ENCODE peak calls at places on chromosome 9, in five cellular contexts. One of them, this sample, is unnamed.
A peak's percentile ranks its signal among the peaks of the same experiment; 100 is the strongest.

GRCh38 chr9:136718463-136719211 is 6.3 kb downstream of the DIPK1B start:
- DNase-seq in AG04450: no peak
- DNase-seq in body of pancreas: no peak
- DNase-seq in testis: no peak
- DNase-seq in left lung: no peak
- DNase-seq in this sample: no peak

GRCh38 chr9:95373069-95373681 is 55.7 kb upstream of the FANCC start:
- DNase-seq in AG04450: no peak
- DNase-seq in body of pancreas: no peak
- DNase-seq in testis: no peak
- DNase-seq in left lung: no peak
- DNase-seq in this sample: no peak

GRCh38 chr9:107142896-107143603 is 140.0 kb upstream of the RAD23B start:
- DNase-seq in AG04450: no peak
- DNase-seq in body of pancreas: no peak
- DNase-seq in testis: no peak
- DNase-seq in left lung: no peak
- DNase-seq in this sample: no peak

GRCh38 chr9:83537331-83538171 is 650 bp downstream of the FRMD3 start:
- DNase-seq in AG04450: no peak
- DNase-seq in body of pancreas: no peak
- DNase-seq in testis: no peak
- DNase-seq in left lung: peak; percentile 85
- DNase-seq in this sample: no peak

GRCh38 chr9:111621895-111622480 is 9.1 kb upstream of the DNAJC25 start:
- DNase-seq in AG04450: no peak
- DNase-seq in body of pancreas: no peak
- DNase-seq in testis: peak; percentile 56
- DNase-seq in left lung: no peak
- DNase-seq in this sample: peak; percentile 16

GRCh38 chr9:127586537-127586936 is 25.5 kb upstream of the STXBP1 start:
- DNase-seq in AG04450: no peak
- DNase-seq in body of pancreas: peak; percentile 89
- DNase-seq in testis: peak; percentile 92
- DNase-seq in left lung: no peak
- DNase-seq in this sample: peak; percentile 82

GRCh38 chr9:21323091-21323490 is 12.1 kb downstream of the KLHL9 start:
- DNase-seq in AG04450: no peak
- DNase-seq in body of pancreas: no peak
- DNase-seq in testis: no peak
- DNase-seq in left lung: no peak
- DNase-seq in this sample: no peak

GRCh38 chr9:447230-448025 is 232.8 kb downstream of the DOCK8 start:
- DNase-seq in AG04450: no peak
- DNase-seq in body of pancreas: no peak
- DNase-seq in testis: no peak
- DNase-seq in left lung: no peak
- DNase-seq in this sample: no peak

GRCh38 chr9:84898188-84898587 is 228.7 kb downstream of the NTRK2 start:
- DNase-seq in AG04450: no peak
- DNase-seq in body of pancreas: no peak
- DNase-seq in testis: no peak
- DNase-seq in left lung: no peak
- DNase-seq in this sample: no peak

GRCh38 chr9:121268598-121269029 is 652 bp downstream of the GSN start:
- DNase-seq in AG04450: no peak
- DNase-seq in body of pancreas: no peak
- DNase-seq in testis: no peak
- DNase-seq in left lung: no peak
- DNase-seq in this sample: peak; percentile 41

GRCh38 chr9:133342570-133342969 is 5.4 kb downstream of the MED22 start:
- DNase-seq in AG04450: no peak
- DNase-seq in body of pancreas: no peak
- DNase-seq in testis: no peak
- DNase-seq in left lung: peak; percentile 72
- DNase-seq in this sample: no peak

GRCh38 chr9:36847781-36848673 is 186.0 kb downstream of the PAX5 start:
- DNase-seq in AG04450: no peak
- DNase-seq in body of pancreas: no peak
- DNase-seq in testis: no peak
- DNase-seq in left lung: no peak
- DNase-seq in this sample: no peak

GRCh38 chr9:124242331-124243194 is 15.2 kb upstream of the NEK6 start:
- DNase-seq in AG04450: no peak
- DNase-seq in body of pancreas: no peak
- DNase-seq in testis: peak; percentile 46
- DNase-seq in left lung: no peak
- DNase-seq in this sample: peak; percentile 67

GRCh38 chr9:316382-316965 is 101.8 kb downstream of the DOCK8 start:
- DNase-seq in AG04450: no peak
- DNase-seq in body of pancreas: no peak
- DNase-seq in testis: no peak
- DNase-seq in left lung: no peak
- DNase-seq in this sample: no peak

GRCh38 chr9:37476930-37477329 is 8.8 kb upstream of the POLR1E start:
- DNase-seq in AG04450: no peak
- DNase-seq in body of pancreas: no peak
- DNase-seq in testis: no peak
- DNase-seq in left lung: no peak
- DNase-seq in this sample: no peak

GRCh38 chr9:129520981-129521380 is 99.9 kb downstream of the C9orf50 start:
- DNase-seq in AG04450: no peak
- DNase-seq in body of pancreas: no peak
- DNase-seq in testis: no peak
- DNase-seq in left lung: no peak
- DNase-seq in this sample: no peak

GRCh38 chr9:88746744-88747398 is 211.9 kb downstream of the NXNL2 start:
- DNase-seq in AG04450: no peak
- DNase-seq in body of pancreas: no peak
- DNase-seq in testis: no peak
- DNase-seq in left lung: no peak
- DNase-seq in this sample: no peak

GRCh38 chr9:134605969-134606363 is 35.6 kb upstream of the COL5A1 start:
- DNase-seq in AG04450: no peak
- DNase-seq in body of pancreas: no peak
- DNase-seq in testis: no peak
- DNase-seq in left lung: no peak
- DNase-seq in this sample: no peak

GRCh38 chr9:132141364-132141947 is 20.4 kb upstream of the NTNG2 start:
- DNase-seq in AG04450: no peak
- DNase-seq in body of pancreas: peak; percentile 43
- DNase-seq in testis: no peak
- DNase-seq in left lung: peak; percentile 79
- DNase-seq in this sample: no peak

GRCh38 chr9:2933165-2934095 is 89.5 kb upstream of the PUM3 start:
- DNase-seq in AG04450: no peak
- DNase-seq in body of pancreas: no peak
- DNase-seq in testis: no peak
- DNase-seq in left lung: peak; percentile 65
- DNase-seq in this sample: peak; percentile 47

GRCh38 chr9:98331536-98332259 is 76.2 kb upstream of the TBC1D2 start:
- DNase-seq in AG04450: no peak
- DNase-seq in body of pancreas: no peak
- DNase-seq in testis: no peak
- DNase-seq in left lung: no peak
- DNase-seq in this sample: no peak

GRCh38 chr9:114091711-114092110 is 7.4 kb downstream of the KIF12 start:
- DNase-seq in AG04450: no peak
- DNase-seq in body of pancreas: no peak
- DNase-seq in testis: no peak
- DNase-seq in left lung: no peak
- DNase-seq in this sample: no peak

GRCh38 chr9:133708123-133708769 is 29.9 kb downstream of the SARDH start:
- DNase-seq in AG04450: no peak
- DNase-seq in body of pancreas: peak; percentile 7
- DNase-seq in testis: no peak
- DNase-seq in left lung: peak; percentile 70
- DNase-seq in this sample: peak; percentile 63

GRCh38 chr9:591292-591691 is 250.2 kb upstream of the DMRT1 start:
- DNase-seq in AG04450: no peak
- DNase-seq in body of pancreas: peak; percentile 94
- DNase-seq in testis: peak; percentile 63
- DNase-seq in left lung: no peak
- DNase-seq in this sample: peak; percentile 67

GRCh38 chr9:128007566-128008138 is 26.9 kb upstream of the EEIG1 start:
- DNase-seq in AG04450: no peak
- DNase-seq in body of pancreas: peak; percentile 57
- DNase-seq in testis: peak; percentile 50
- DNase-seq in left lung: no peak
- DNase-seq in this sample: peak; percentile 76

GRCh38 chr9:81827616-81828296 is 100.5 kb upstream of the SPATA31D4 start:
- DNase-seq in AG04450: no peak
- DNase-seq in body of pancreas: no peak
- DNase-seq in testis: no peak
- DNase-seq in left lung: no peak
- DNase-seq in this sample: no peak

GRCh38 chr9:81825831-81826540 is 102.2 kb upstream of the SPATA31D4 start:
- DNase-seq in AG04450: no peak
- DNase-seq in body of pancreas: no peak
- DNase-seq in testis: no peak
- DNase-seq in left lung: no peak
- DNase-seq in this sample: no peak

GRCh38 chr9:81824802-81825770 is 103.1 kb upstream of the SPATA31D4 start:
- DNase-seq in AG04450: no peak
- DNase-seq in body of pancreas: no peak
- DNase-seq in testis: no peak
- DNase-seq in left lung: no peak
- DNase-seq in this sample: no peak

GRCh38 chr9:81823672-81824554 is 104.3 kb upstream of the SPATA31D4 start:
- DNase-seq in AG04450: no peak
- DNase-seq in body of pancreas: no peak
- DNase-seq in testis: peak; percentile 41
- DNase-seq in left lung: no peak
- DNase-seq in this sample: no peak

DNA sequence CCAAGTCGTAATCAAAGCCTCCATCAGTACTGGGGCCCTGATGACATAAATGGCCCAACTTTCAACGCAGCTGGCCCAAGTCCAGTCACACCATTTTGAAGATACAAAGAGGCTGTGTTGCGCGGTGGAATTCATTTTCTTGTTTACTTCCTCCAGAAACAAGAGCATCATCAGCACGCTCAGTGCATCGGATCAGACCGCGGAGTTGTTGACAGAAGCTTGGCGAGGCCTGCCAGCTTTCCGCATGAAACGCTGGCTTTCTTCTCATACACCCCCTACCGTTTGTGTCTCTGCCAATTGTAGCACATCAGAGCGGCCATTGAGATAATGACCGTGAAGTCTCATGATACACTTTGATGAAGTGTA is 101.7 kb upstream of the SPATA31D4 start:
- DNase-seq in AG04450: no peak
- DNase-seq in body of pancreas: no peak
- DNase-seq in testis: no peak
- DNase-seq in left lung: no peak
- DNase-seq in this sample: peak; percentile 94
- H3K27ac ChIP-seq in AG04450: no peak overlapping the region
- H3K27ac ChIP-seq in body of pancreas: no peak overlapping the region
- H3K27ac ChIP-seq in testis: no peak overlapping the region
- H3K27ac ChIP-seq in left lung: peak overlapping the region; percentile 14
- H3K27ac ChIP-seq in this sample: no peak overlapping the region

GRCh38 chr9:16341176-16341575 is 529.3 kb downstream of the BNC2 start:
- DNase-seq in AG04450: no peak
- DNase-seq in body of pancreas: no peak
- DNase-seq in testis: no peak
- DNase-seq in left lung: no peak
- DNase-seq in this sample: no peak

GRCh38 chr9:16342621-16343020 is 527.8 kb downstream of the BNC2 start:
- DNase-seq in AG04450: no peak
- DNase-seq in body of pancreas: no peak
- DNase-seq in testis: no peak
- DNase-seq in left lung: no peak
- DNase-seq in this sample: no peak

GRCh38 chr9:16345902-16346301 is 524.6 kb downstream of the BNC2 start:
- DNase-seq in AG04450: no peak
- DNase-seq in body of pancreas: no peak
- DNase-seq in testis: no peak
- DNase-seq in left lung: no peak
- DNase-seq in this sample: no peak

GRCh38 chr9:16344343-16344742 is 526.1 kb downstream of the BNC2 start:
- DNase-seq in AG04450: peak; percentile 33
- DNase-seq in body of pancreas: no peak
- DNase-seq in testis: no peak
- DNase-seq in left lung: no peak
- DNase-seq in this sample: no peak

GRCh38 chr9:16343249-16344237 is 526.9 kb downstream of the BNC2 start:
- DNase-seq in AG04450: no peak
- DNase-seq in body of pancreas: no peak
- DNase-seq in testis: peak; percentile 45
- DNase-seq in left lung: no peak
- DNase-seq in this sample: peak; percentile 80
- H3K27ac ChIP-seq in AG04450: peak overlapping the region; percentile 21
- H3K27ac ChIP-seq in body of pancreas: no peak overlapping the region
- H3K27ac ChIP-seq in testis: no peak overlapping the region
- H3K27ac ChIP-seq in left lung: peak overlapping the region; percentile 59
- H3K27ac ChIP-seq in this sample: peak overlapping the region; percentile 48

DNA sequence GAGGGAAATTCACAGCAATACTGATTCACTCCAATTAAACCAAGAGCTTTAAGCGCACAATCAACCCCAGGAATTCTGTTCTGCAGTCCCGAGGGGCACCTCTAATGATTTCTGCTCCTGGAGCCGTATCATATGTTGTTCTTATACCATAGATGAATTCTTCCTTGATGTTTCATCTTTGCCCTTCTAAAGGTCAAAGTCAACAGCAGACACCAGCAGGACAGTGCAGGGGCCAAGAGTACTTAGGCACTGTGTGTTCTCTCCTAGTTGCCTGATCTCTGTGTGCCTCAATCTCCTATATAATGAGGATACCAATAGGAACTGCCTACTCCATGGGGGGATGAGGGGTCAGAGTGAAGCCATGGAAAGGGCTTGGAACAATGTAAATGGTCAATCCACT is 16.5 kb downstream of the EPB41L4B start:
- DNase-seq in AG04450: no peak
- DNase-seq in body of pancreas: no peak
- DNase-seq in testis: no peak
- DNase-seq in left lung: no peak
- DNase-seq in this sample: no peak
- H3K27ac ChIP-seq in AG04450: no peak overlapping the region
- H3K27ac ChIP-seq in body of pancreas: peak overlapping the region; percentile 1
- H3K27ac ChIP-seq in testis: no peak overlapping the region
- H3K27ac ChIP-seq in left lung: no peak overlapping the region
- H3K27ac ChIP-seq in this sample: no peak overlapping the region

DNA sequence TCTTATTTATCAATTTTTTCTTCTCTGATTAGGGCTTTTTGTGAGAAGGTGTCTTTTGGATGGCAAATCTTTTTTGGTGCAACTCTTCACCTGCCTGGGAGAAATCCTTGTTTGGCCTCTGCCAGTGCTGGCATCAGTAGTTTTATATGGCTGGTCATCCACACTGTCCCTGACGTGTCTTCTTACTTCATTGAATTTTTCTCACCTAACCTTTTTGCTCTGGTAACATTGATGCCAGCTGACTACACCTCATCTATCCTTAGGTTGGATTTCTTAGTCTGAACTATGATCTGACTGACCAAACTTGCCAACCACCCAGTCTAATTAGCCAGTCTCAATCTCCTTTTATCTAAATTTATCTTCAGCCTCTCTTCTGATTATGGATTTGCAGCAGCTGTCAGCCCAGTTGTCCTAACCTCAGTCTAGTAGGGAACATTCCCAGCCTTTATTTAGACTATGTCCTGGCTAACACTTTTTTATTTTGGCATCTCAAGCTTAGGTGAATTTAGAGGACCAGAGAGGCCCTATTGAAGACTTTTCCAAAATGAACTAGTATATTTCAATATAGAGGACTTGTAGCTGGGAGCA is 10.6 kb upstream of the TMEM38B start:
- DNase-seq in AG04450: no peak
- DNase-seq in body of pancreas: no peak
- DNase-seq in testis: no peak
- DNase-seq in left lung: no peak
- DNase-seq in this sample: no peak
- H3K27ac ChIP-seq in AG04450: no peak overlapping the region
- H3K27ac ChIP-seq in body of pancreas: no peak overlapping the region
- H3K27ac ChIP-seq in testis: no peak overlapping the region
- H3K27ac ChIP-seq in left lung: no peak overlapping the region
- H3K27ac ChIP-seq in this sample: no peak overlapping the region

This sample was measured in right cardiac atrium.